ENCODE peak calls at places on chromosomes 6 and 20, in eight cellular contexts. F is esophagus muscularis mucosa, P is endothelial cell of umbilical vein, B is IMR-90, X is prostate gland, K is H1, W is stomach, I is uterus. M is an unnamed sample.

GRCh38 chr20:45850926-45851325 is 6.3 kb downstream of the ACOT8 start:
- DNase-seq in I (no peak), K (no peak), F (no peak), P (no peak), B (no peak), W (no peak), X (no peak), M (no peak)

GRCh38 chr20:2005831-2006426 is 12.1 kb upstream of the PDYN start:
- DNase-seq in K (peak; percentile 94), X (peak; percentile 47), P (peak; percentile 46), W (peak; percentile 62), B (peak; percentile 45), I (peak; percentile 29), F (no peak), M (no peak)

GRCh38 chr6:14441371-14441781 is 323.8 kb downstream of the CD83 start:
- DNase-seq in X (no peak), F (no peak), I (peak; percentile 22), W (no peak), P (no peak), B (peak; percentile 19), K (no peak), M (no peak)

GRCh38 chr6:12381587-12381986 is 91.4 kb downstream of the EDN1 start:
- DNase-seq in K (no peak), P (no peak), W (no peak), B (peak; percentile 18), X (no peak), F (no peak), I (no peak), M (no peak)

GRCh38 chr6:4320860-4321259 is 185.5 kb upstream of the ECI2 start:
- DNase-seq in F (no peak), K (no peak), B (peak; percentile 95), P (peak; percentile 90), X (peak; percentile 17), W (no peak), I (no peak), M (no peak)

GRCh38 chr20:5757949-5758348 is 7.7 kb downstream of the SHLD1 start:
- DNase-seq in I (no peak), K (no peak), W (no peak), B (no peak), X (no peak), F (no peak), P (no peak), M (no peak)

GRCh38 chr6:52536424-52536916 is 40.4 kb downstream of the TRAM2 start:
- DNase-seq in I (no peak), W (no peak), F (no peak), B (no peak), K (no peak), P (no peak), X (no peak), M (no peak)

GRCh38 chr6:13307508-13307995 is 20.8 kb downstream of the TBC1D7 start:
- DNase-seq in P (peak; percentile 74), K (peak; percentile 24), I (no peak), X (no peak), W (no peak), B (peak; percentile 34), F (peak; percentile 53), M (no peak)

GRCh38 chr6:142236686-142237085 is 65.1 kb upstream of the ADGRG6 start:
- DNase-seq in B (no peak), P (no peak), K (no peak), X (no peak), F (no peak), W (no peak), I (no peak), M (no peak)

GRCh38 chr20:51697119-51697826 is 70.9 kb downstream of the ATP9A start:
- DNase-seq in F (no peak), X (no peak), W (no peak), I (no peak), P (peak; percentile 59), K (no peak), B (peak; percentile 31), M (no peak)

GRCh38 chr6:69233195-69233524 is 563.6 kb downstream of the LMBRD1 start:
- DNase-seq in F (no peak), W (no peak), B (no peak), X (no peak), I (no peak), P (no peak), K (no peak), M (no peak)

GRCh38 chr6:122289721-122290501 is 109.5 kb upstream of the HSF2 start:
- DNase-seq in K (no peak), W (no peak), B (peak; percentile 7), I (no peak), X (no peak), P (peak; percentile 1), F (no peak), M (no peak)

GRCh38 chr20:12570371-12570770 is 438.4 kb upstream of the SPTLC3 start:
- DNase-seq in P (no peak), W (no peak), K (peak; percentile 64), I (no peak), B (no peak), F (no peak), X (no peak), M (no peak)

GRCh38 chr6:37354526-37355384 is 972 bp downstream of the RNF8 start:
- DNase-seq in I (peak; percentile 34), K (peak; percentile 52), W (peak; percentile 36), P (no peak), X (peak; percentile 7), B (peak; percentile 17), F (no peak), M (no peak)

GRCh38 chr6:113774122-113774835 is 82.9 kb upstream of the MARCKS start:
- DNase-seq in F (no peak), B (peak; percentile 73), W (no peak), K (no peak), X (no peak), P (peak; percentile 12), I (no peak), M (no peak)

GRCh38 chr6:33313709-33314514 is at the start of gene TAPBP:
- DNase-seq in X (peak; percentile 61), K (peak; percentile 74), P (peak; percentile 84), F (no peak), B (peak; percentile 72), I (peak; percentile 62), W (peak; percentile 60), M (peak; percentile 88)

GRCh38 chr6:160069050-160069454 is 52.6 kb upstream of the SLC22A1 start:
- DNase-seq in X (no peak), F (no peak), I (no peak), P (no peak), K (no peak), W (no peak), B (no peak), M (no peak)

GRCh38 chr20:34083137-34083536 is 28.9 kb downstream of the EIF2S2 start:
- DNase-seq in F (no peak), K (no peak), I (peak; percentile 44), B (peak; percentile 86), X (peak; percentile 68), P (peak; percentile 32), W (peak; percentile 75), M (no peak)

GRCh38 chr6:151690303-151690702 is 117.2 kb upstream of the ESR1 start:
- DNase-seq in F (no peak), W (no peak), K (no peak), B (no peak), P (no peak), I (no peak), X (no peak), M (no peak)
- H3K4me3 ChIP-seq in F (peak overlapping the region; percentile 46), W (peak overlapping the region; percentile 8), K (no peak overlapping the region), B (no peak overlapping the region), P (no peak overlapping the region), I (peak overlapping the region; percentile 33), X (peak overlapping the region; percentile 2), M (peak overlapping the region; percentile 45)

GRCh38 chr20:32991386-32991785 is 12.8 kb downstream of the SUN5 start:
- DNase-seq in P (no peak), K (no peak), F (no peak), X (no peak), I (no peak), W (no peak), B (no peak), M (no peak)
- TF ChIP-seq POLR2A in P (no peak), K (no peak), F (no peak), X (no peak), I (no peak), W (no peak), B (no peak), M (no peak)

GRCh38 chr20:4152696-4153235 is 137.4 kb upstream of the RNF24 start:
- DNase-seq in X (no peak), K (no peak), B (peak; percentile 64), P (no peak), I (no peak), W (no peak), F (no peak), M (no peak)

GRCh38 chr20:4151991-4152695 is 136.8 kb upstream of the RNF24 start:
- DNase-seq in X (no peak), P (no peak), K (no peak), W (no peak), I (no peak), B (peak; percentile 78), F (no peak), M (no peak)

GRCh38 chr20:4153251-4153650 is 137.9 kb upstream of the RNF24 start:
- DNase-seq in P (no peak), K (no peak), B (no peak), W (peak; percentile 80), I (no peak), X (no peak), F (no peak), M (no peak)

GRCh38 chr20:4150095-4150492 is 134.7 kb upstream of the RNF24 start:
- DNase-seq in P (peak; percentile 21), K (no peak), X (no peak), I (no peak), F (no peak), W (no peak), B (peak; percentile 64), M (no peak)

GRCh38 chr20:4151342-4151741 is 136.0 kb upstream of the RNF24 start:
- DNase-seq in B (no peak), W (no peak), K (no peak), I (no peak), F (no peak), X (no peak), P (no peak), M (no peak)
- H3K4me3 ChIP-seq in B (no peak overlapping the region), W (no peak overlapping the region), K (no peak overlapping the region), I (no peak overlapping the region), F (no peak overlapping the region), X (no peak overlapping the region), P (no peak overlapping the region), M (no peak overlapping the region)

GRCh38 chr20:63202811-63203526 is 13.0 kb downstream of the YTHDF1 start:
- DNase-seq in B (no peak), I (no peak), P (no peak), K (no peak), F (no peak), W (no peak), X (no peak), M (no peak)
- TF ChIP-seq POLR2A in B (no peak), I (no peak), P (no peak), K (no peak), F (no peak), W (no peak), X (no peak), M (no peak)

GRCh38 chr20:64279826-64280459 is 24.4 kb downstream of the PCMTD2 start:
- DNase-seq in I (no peak), B (no peak), W (no peak), K (no peak), P (no peak), F (peak; percentile 55), X (no peak), M (no peak)
- H3K4me3 ChIP-seq in I (no peak overlapping the region), B (no peak overlapping the region), W (no peak overlapping the region), K (no peak overlapping the region), P (no peak overlapping the region), F (no peak overlapping the region), X (no peak overlapping the region), M (no peak overlapping the region)

GRCh38 chr6:47309326-47310130 is at the start of gene TNFRSF21:
- DNase-seq in K (peak; percentile 96), X (peak; percentile 94), P (peak; percentile 95), F (peak; percentile 97), B (peak; percentile 82), I (peak; percentile 87), W (peak; percentile 94), M (peak; percentile 93)
- TF ChIP-seq POLR2A in K (peak; percentile 87), X (peak; percentile 96), P (peak; percentile 82), F (peak; percentile 50), B (peak; percentile 31), I (peak; percentile 71), W (peak; percentile 93), M (peak; percentile 30)

M was measured in vagina.